ENCODE peak calls at places on chromosomes 2 and 18, in ten cellular contexts. One of them, this sample, is unnamed.

GRCh38 chr2:25280066-25280687 is 61.5 kb downstream of the DNMT3A start:
- DNase-seq in GM13977: no peak
- DNase-seq in activated CD8-positive, alpha-beta memory T cell treated with anti-CD3 and anti-CD28 coated beads for 24 hours: no peak
- DNase-seq in COR-L47: no peak
- DNase-seq in uterus: no peak
- DNase-seq in EH: no peak
- DNase-seq in LoVo: no peak
- DNase-seq in amniotic stem cell: no peak
- DNase-seq in GM23248: no peak
- DNase-seq in left ventricle myocardium inferior: no peak
- DNase-seq in this sample: no peak

GRCh38 chr2:78263571-78263970 is 741.4 kb upstream of the LRRTM4 start:
- DNase-seq in GM13977: no peak
- DNase-seq in activated CD8-positive, alpha-beta memory T cell treated with anti-CD3 and anti-CD28 coated beads for 24 hours: no peak
- DNase-seq in COR-L47: no peak
- DNase-seq in uterus: no peak
- DNase-seq in EH: no peak
- DNase-seq in LoVo: no peak
- DNase-seq in amniotic stem cell: no peak
- DNase-seq in GM23248: no peak
- DNase-seq in left ventricle myocardium inferior: no peak
- DNase-seq in this sample: no peak

GRCh38 chr2:74834806-74835755 is 1.2 kb downstream of the HK2 start:
- DNase-seq in GM13977: peak; percentile 90
- DNase-seq in activated CD8-positive, alpha-beta memory T cell treated with anti-CD3 and anti-CD28 coated beads for 24 hours: peak; percentile 91
- DNase-seq in COR-L47: peak; percentile 51
- DNase-seq in uterus: no peak
- DNase-seq in EH: peak; percentile 64
- DNase-seq in LoVo: peak; percentile 56
- DNase-seq in amniotic stem cell: no peak
- DNase-seq in GM23248: peak; percentile 67
- DNase-seq in left ventricle myocardium inferior: peak; percentile 27
- DNase-seq in this sample: peak; percentile 87

GRCh38 chr2:100588071-100588786 is 25.4 kb downstream of the PDCL3 start:
- DNase-seq in GM13977: peak; percentile 75
- DNase-seq in activated CD8-positive, alpha-beta memory T cell treated with anti-CD3 and anti-CD28 coated beads for 24 hours: peak; percentile 60
- DNase-seq in COR-L47: no peak
- DNase-seq in uterus: no peak
- DNase-seq in EH: peak; percentile 82
- DNase-seq in LoVo: peak; percentile 19
- DNase-seq in amniotic stem cell: no peak
- DNase-seq in GM23248: peak; percentile 14
- DNase-seq in left ventricle myocardium inferior: no peak
- DNase-seq in this sample: peak; percentile 58

GRCh38 chr2:197576631-197577030 is 60.8 kb downstream of the MOB4 start:
- DNase-seq in GM13977: no peak
- DNase-seq in activated CD8-positive, alpha-beta memory T cell treated with anti-CD3 and anti-CD28 coated beads for 24 hours: no peak
- DNase-seq in COR-L47: no peak
- DNase-seq in uterus: no peak
- DNase-seq in EH: peak; percentile 75
- DNase-seq in LoVo: no peak
- DNase-seq in amniotic stem cell: no peak
- DNase-seq in GM23248: peak; percentile 85
- DNase-seq in left ventricle myocardium inferior: no peak
- DNase-seq in this sample: no peak

GRCh38 chr2:238081150-238081549 is 19.0 kb upstream of the ESPNL start:
- DNase-seq in GM13977: no peak
- DNase-seq in activated CD8-positive, alpha-beta memory T cell treated with anti-CD3 and anti-CD28 coated beads for 24 hours: peak; percentile 35
- DNase-seq in COR-L47: no peak
- DNase-seq in uterus: no peak
- DNase-seq in EH: no peak
- DNase-seq in LoVo: no peak
- DNase-seq in amniotic stem cell: no peak
- DNase-seq in GM23248: no peak
- DNase-seq in left ventricle myocardium inferior: no peak
- DNase-seq in this sample: no peak

GRCh38 chr18:57839942-57840381 is 36.8 kb upstream of the ATP8B1 start:
- DNase-seq in GM13977: no peak
- DNase-seq in activated CD8-positive, alpha-beta memory T cell treated with anti-CD3 and anti-CD28 coated beads for 24 hours: no peak
- DNase-seq in COR-L47: no peak
- DNase-seq in uterus: no peak
- DNase-seq in EH: peak; percentile 87
- DNase-seq in LoVo: no peak
- DNase-seq in amniotic stem cell: peak; percentile 76
- DNase-seq in GM23248: peak; percentile 69
- DNase-seq in left ventricle myocardium inferior: no peak
- DNase-seq in this sample: no peak

GRCh38 chr2:103788875-103789715 is 1027.3 kb downstream of the TMEM182 start:
- DNase-seq in GM13977: no peak
- DNase-seq in activated CD8-positive, alpha-beta memory T cell treated with anti-CD3 and anti-CD28 coated beads for 24 hours: no peak
- DNase-seq in COR-L47: peak; percentile 24
- DNase-seq in uterus: no peak
- DNase-seq in EH: peak; percentile 2
- DNase-seq in LoVo: peak; percentile 60
- DNase-seq in amniotic stem cell: no peak
- DNase-seq in GM23248: peak; percentile 1
- DNase-seq in left ventricle myocardium inferior: peak; percentile 14
- DNase-seq in this sample: no peak

GRCh38 chr2:218367415-218368149 is 10.9 kb downstream of the CATIP start:
- DNase-seq in GM13977: peak; percentile 96
- DNase-seq in activated CD8-positive, alpha-beta memory T cell treated with anti-CD3 and anti-CD28 coated beads for 24 hours: peak; percentile 90
- DNase-seq in COR-L47: no peak
- DNase-seq in uterus: peak; percentile 86
- DNase-seq in EH: peak; percentile 84
- DNase-seq in LoVo: peak; percentile 90
- DNase-seq in amniotic stem cell: peak; percentile 7
- DNase-seq in GM23248: peak; percentile 80
- DNase-seq in left ventricle myocardium inferior: peak; percentile 93
- DNase-seq in this sample: peak; percentile 66

GRCh38 chr2:234488913-234489451 is 7.9 kb downstream of the ARL4C start:
- DNase-seq in GM13977: no peak
- DNase-seq in activated CD8-positive, alpha-beta memory T cell treated with anti-CD3 and anti-CD28 coated beads for 24 hours: peak; percentile 85
- DNase-seq in COR-L47: no peak
- DNase-seq in uterus: no peak
- DNase-seq in EH: no peak
- DNase-seq in LoVo: no peak
- DNase-seq in amniotic stem cell: no peak
- DNase-seq in GM23248: no peak
- DNase-seq in left ventricle myocardium inferior: no peak
- DNase-seq in this sample: peak; percentile 47

GRCh38 chr2:23386422-23387220 is 1.6 kb downstream of the KLHL29 start:
- DNase-seq in GM13977: peak; percentile 64
- DNase-seq in activated CD8-positive, alpha-beta memory T cell treated with anti-CD3 and anti-CD28 coated beads for 24 hours: peak; percentile 65
- DNase-seq in COR-L47: peak; percentile 32
- DNase-seq in uterus: peak; percentile 44
- DNase-seq in EH: peak; percentile 44
- DNase-seq in LoVo: no peak
- DNase-seq in amniotic stem cell: no peak
- DNase-seq in GM23248: peak; percentile 62
- DNase-seq in left ventricle myocardium inferior: peak; percentile 24
- DNase-seq in this sample: no peak

GRCh38 chr2:222178450-222178849 is 120.3 kb downstream of the PAX3 start:
- DNase-seq in GM13977: no peak
- DNase-seq in activated CD8-positive, alpha-beta memory T cell treated with anti-CD3 and anti-CD28 coated beads for 24 hours: no peak
- DNase-seq in COR-L47: no peak
- DNase-seq in uterus: no peak
- DNase-seq in EH: no peak
- DNase-seq in LoVo: no peak
- DNase-seq in amniotic stem cell: no peak
- DNase-seq in GM23248: no peak
- DNase-seq in left ventricle myocardium inferior: no peak
- DNase-seq in this sample: no peak

GRCh38 chr2:160063266-160063665 is 851 bp upstream of the PLA2R1 start:
- DNase-seq in GM13977: no peak
- DNase-seq in activated CD8-positive, alpha-beta memory T cell treated with anti-CD3 and anti-CD28 coated beads for 24 hours: no peak
- DNase-seq in COR-L47: no peak
- DNase-seq in uterus: no peak
- DNase-seq in EH: no peak
- DNase-seq in LoVo: no peak
- DNase-seq in amniotic stem cell: no peak
- DNase-seq in GM23248: peak; percentile 30
- DNase-seq in left ventricle myocardium inferior: no peak
- DNase-seq in this sample: no peak

GRCh38 chr18:4134691-4135090 is 320.4 kb downstream of the DLGAP1 start:
- DNase-seq in GM13977: no peak
- DNase-seq in activated CD8-positive, alpha-beta memory T cell treated with anti-CD3 and anti-CD28 coated beads for 24 hours: no peak
- DNase-seq in COR-L47: no peak
- DNase-seq in uterus: no peak
- DNase-seq in EH: no peak
- DNase-seq in LoVo: no peak
- DNase-seq in amniotic stem cell: no peak
- DNase-seq in GM23248: no peak
- DNase-seq in left ventricle myocardium inferior: no peak
- DNase-seq in this sample: no peak

GRCh38 chr2:46518848-46519247 is 39.5 kb downstream of the TMEM247 start:
- DNase-seq in GM13977: no peak
- DNase-seq in activated CD8-positive, alpha-beta memory T cell treated with anti-CD3 and anti-CD28 coated beads for 24 hours: no peak
- DNase-seq in COR-L47: no peak
- DNase-seq in uterus: no peak
- DNase-seq in EH: no peak
- DNase-seq in LoVo: no peak
- DNase-seq in amniotic stem cell: no peak
- DNase-seq in GM23248: no peak
- DNase-seq in left ventricle myocardium inferior: peak; percentile 62
- DNase-seq in this sample: no peak

GRCh38 chr2:71631411-71631931 is 178.1 kb downstream of the DYSF start:
- DNase-seq in GM13977: no peak
- DNase-seq in activated CD8-positive, alpha-beta memory T cell treated with anti-CD3 and anti-CD28 coated beads for 24 hours: no peak
- DNase-seq in COR-L47: no peak
- DNase-seq in uterus: no peak
- DNase-seq in EH: peak; percentile 77
- DNase-seq in LoVo: no peak
- DNase-seq in amniotic stem cell: peak; percentile 28
- DNase-seq in GM23248: peak; percentile 56
- DNase-seq in left ventricle myocardium inferior: no peak
- DNase-seq in this sample: no peak

GRCh38 chr18:32930695-32931301 is 158.0 kb upstream of the KLHL14 start:
- DNase-seq in GM13977: peak; percentile 67
- DNase-seq in activated CD8-positive, alpha-beta memory T cell treated with anti-CD3 and anti-CD28 coated beads for 24 hours: no peak
- DNase-seq in COR-L47: peak; percentile 60
- DNase-seq in uterus: no peak
- DNase-seq in EH: no peak
- DNase-seq in LoVo: peak; percentile 70
- DNase-seq in amniotic stem cell: peak; percentile 24
- DNase-seq in GM23248: peak; percentile 78
- DNase-seq in left ventricle myocardium inferior: no peak
- DNase-seq in this sample: peak; percentile 43

GRCh38 chr2:168416555-168416954 is 39.5 kb upstream of the CERS6 start:
- DNase-seq in GM13977: no peak
- DNase-seq in activated CD8-positive, alpha-beta memory T cell treated with anti-CD3 and anti-CD28 coated beads for 24 hours: no peak
- DNase-seq in COR-L47: no peak
- DNase-seq in uterus: no peak
- DNase-seq in EH: no peak
- DNase-seq in LoVo: no peak
- DNase-seq in amniotic stem cell: no peak
- DNase-seq in GM23248: peak; percentile 21
- DNase-seq in left ventricle myocardium inferior: no peak
- DNase-seq in this sample: no peak

GRCh38 chr2:7845332-7845731 is 836.5 kb upstream of the ID2 start:
- DNase-seq in GM13977: no peak
- DNase-seq in activated CD8-positive, alpha-beta memory T cell treated with anti-CD3 and anti-CD28 coated beads for 24 hours: no peak
- DNase-seq in COR-L47: no peak
- DNase-seq in uterus: no peak
- DNase-seq in EH: peak; percentile 85
- DNase-seq in LoVo: no peak
- DNase-seq in amniotic stem cell: peak; percentile 69
- DNase-seq in GM23248: peak; percentile 89
- DNase-seq in left ventricle myocardium inferior: no peak
- DNase-seq in this sample: no peak

GRCh38 chr2:112803691-112804521 is 19.6 kb upstream of the IL1A start:
- DNase-seq in GM13977: peak; percentile 38
- DNase-seq in activated CD8-positive, alpha-beta memory T cell treated with anti-CD3 and anti-CD28 coated beads for 24 hours: no peak
- DNase-seq in COR-L47: no peak
- DNase-seq in uterus: no peak
- DNase-seq in EH: peak; percentile 90
- DNase-seq in LoVo: no peak
- DNase-seq in amniotic stem cell: peak; percentile 49
- DNase-seq in GM23248: peak; percentile 73
- DNase-seq in left ventricle myocardium inferior: no peak
- DNase-seq in this sample: no peak

GRCh38 chr2:45651415-45652089 is at the start of gene PRKCE:
- DNase-seq in GM13977: no peak
- DNase-seq in activated CD8-positive, alpha-beta memory T cell treated with anti-CD3 and anti-CD28 coated beads for 24 hours: no peak
- DNase-seq in COR-L47: no peak
- DNase-seq in uterus: peak; percentile 74
- DNase-seq in EH: no peak
- DNase-seq in LoVo: peak; percentile 11
- DNase-seq in amniotic stem cell: no peak
- DNase-seq in GM23248: peak; percentile 56
- DNase-seq in left ventricle myocardium inferior: peak; percentile 72
- DNase-seq in this sample: peak; percentile 57

GRCh38 chr18:22223263-22223960 is 54.0 kb downstream of the GATA6 start:
- DNase-seq in GM13977: no peak
- DNase-seq in activated CD8-positive, alpha-beta memory T cell treated with anti-CD3 and anti-CD28 coated beads for 24 hours: no peak
- DNase-seq in COR-L47: no peak
- DNase-seq in uterus: peak; percentile 93
- DNase-seq in EH: peak; percentile 64
- DNase-seq in LoVo: peak; percentile 97
- DNase-seq in amniotic stem cell: peak; percentile 70
- DNase-seq in GM23248: peak; percentile 99
- DNase-seq in left ventricle myocardium inferior: peak; percentile 77
- DNase-seq in this sample: peak; percentile 78

This sample was measured in RPMI8226.